ENCODE peak calls at places on chromosomes 7 and 10, in ten cellular contexts. One of them, this sample, is unnamed.

GRCh38 chr10:71388736-71389310 is 7.9 kb upstream of the CDH23 start:
- DNase-seq in stomach: no peak
- DNase-seq in testis: no peak
- DNase-seq in mammary epithelial cell: no peak
- DNase-seq in A549: no peak
- DNase-seq in dorsolateral prefrontal cortex: no peak
- DNase-seq in IMR-90: no peak
- DNase-seq in GM23248: no peak
- DNase-seq in CD8-positive, alpha-beta T cell: no peak
- DNase-seq in left ventricle myocardium inferior: no peak
- DNase-seq in this sample: no peak

GRCh38 chr7:247166-247565 is 42.8 kb upstream of the FOXL3 start:
- DNase-seq in dorsolateral prefrontal cortex: no peak
- DNase-seq in CD8-positive, alpha-beta T cell: no peak
- DNase-seq in testis: no peak
- DNase-seq in mammary epithelial cell: no peak
- DNase-seq in left ventricle myocardium inferior: no peak
- DNase-seq in IMR-90: no peak
- DNase-seq in A549: no peak
- DNase-seq in stomach: no peak
- DNase-seq in GM23248: no peak
- DNase-seq in this sample: no peak

GRCh38 chr7:31192996-31193395 is 140.9 kb downstream of the ADCYAP1R1 start:
- DNase-seq in A549: peak; percentile 61
- DNase-seq in mammary epithelial cell: peak; percentile 52
- DNase-seq in stomach: peak; percentile 73
- DNase-seq in testis: peak; percentile 79
- DNase-seq in GM23248: peak; percentile 71
- DNase-seq in CD8-positive, alpha-beta T cell: no peak
- DNase-seq in IMR-90: peak; percentile 16
- DNase-seq in dorsolateral prefrontal cortex: peak; percentile 65
- DNase-seq in left ventricle myocardium inferior: peak; percentile 53
- DNase-seq in this sample: peak; percentile 25

GRCh38 chr10:99849525-99849924 is 67.1 kb downstream of the ABCC2 start:
- DNase-seq in GM23248: no peak
- DNase-seq in CD8-positive, alpha-beta T cell: no peak
- DNase-seq in testis: no peak
- DNase-seq in left ventricle myocardium inferior: no peak
- DNase-seq in A549: no peak
- DNase-seq in mammary epithelial cell: no peak
- DNase-seq in dorsolateral prefrontal cortex: no peak
- DNase-seq in stomach: no peak
- DNase-seq in IMR-90: no peak
- DNase-seq in this sample: no peak

GRCh38 chr7:50335795-50336754 is 31.6 kb downstream of the IKZF1 start:
- DNase-seq in mammary epithelial cell: no peak
- DNase-seq in GM23248: no peak
- DNase-seq in testis: no peak
- DNase-seq in stomach: no peak
- DNase-seq in left ventricle myocardium inferior: no peak
- DNase-seq in dorsolateral prefrontal cortex: no peak
- DNase-seq in CD8-positive, alpha-beta T cell: peak; percentile 89
- DNase-seq in A549: no peak
- DNase-seq in IMR-90: no peak
- DNase-seq in this sample: no peak

GRCh38 chr7:44466300-44467216 is 23.9 kb downstream of the NUDCD3 start:
- DNase-seq in IMR-90: peak; percentile 76
- DNase-seq in GM23248: peak; percentile 80
- DNase-seq in A549: no peak
- DNase-seq in CD8-positive, alpha-beta T cell: no peak
- DNase-seq in stomach: no peak
- DNase-seq in testis: no peak
- DNase-seq in dorsolateral prefrontal cortex: no peak
- DNase-seq in left ventricle myocardium inferior: no peak
- DNase-seq in mammary epithelial cell: no peak
- DNase-seq in this sample: no peak

GRCh38 chr7:69067397-69067796 is 530.9 kb upstream of the AUTS2 start:
- DNase-seq in stomach: peak; percentile 33
- DNase-seq in dorsolateral prefrontal cortex: no peak
- DNase-seq in mammary epithelial cell: no peak
- DNase-seq in CD8-positive, alpha-beta T cell: no peak
- DNase-seq in A549: no peak
- DNase-seq in IMR-90: no peak
- DNase-seq in GM23248: peak; percentile 1
- DNase-seq in left ventricle myocardium inferior: no peak
- DNase-seq in testis: peak; percentile 80
- DNase-seq in this sample: peak; percentile 46

GRCh38 chr10:8229153-8229552 is 174.7 kb downstream of the GATA3 start:
- DNase-seq in dorsolateral prefrontal cortex: no peak
- DNase-seq in A549: no peak
- DNase-seq in left ventricle myocardium inferior: no peak
- DNase-seq in IMR-90: no peak
- DNase-seq in CD8-positive, alpha-beta T cell: no peak
- DNase-seq in GM23248: no peak
- DNase-seq in testis: no peak
- DNase-seq in stomach: no peak
- DNase-seq in mammary epithelial cell: no peak
- DNase-seq in this sample: no peak

GRCh38 chr10:128035557-128035973 is 90.7 kb downstream of the MKI67 start:
- DNase-seq in CD8-positive, alpha-beta T cell: peak; percentile 48
- DNase-seq in GM23248: peak; percentile 48
- DNase-seq in mammary epithelial cell: peak; percentile 32
- DNase-seq in stomach: peak; percentile 64
- DNase-seq in dorsolateral prefrontal cortex: peak; percentile 45
- DNase-seq in testis: peak; percentile 60
- DNase-seq in IMR-90: no peak
- DNase-seq in A549: peak; percentile 50
- DNase-seq in left ventricle myocardium inferior: peak; percentile 50
- DNase-seq in this sample: no peak

GRCh38 chr10:84375011-84375410 is 46.6 kb downstream of the CCSER2 start:
- DNase-seq in left ventricle myocardium inferior: no peak
- DNase-seq in GM23248: peak; percentile 65
- DNase-seq in CD8-positive, alpha-beta T cell: peak; percentile 39
- DNase-seq in dorsolateral prefrontal cortex: no peak
- DNase-seq in stomach: peak; percentile 41
- DNase-seq in testis: peak; percentile 43
- DNase-seq in mammary epithelial cell: peak; percentile 51
- DNase-seq in IMR-90: peak; percentile 69
- DNase-seq in A549: no peak
- DNase-seq in this sample: no peak

GRCh38 chr10:6578221-6579192 is 1.6 kb downstream of the PRKCQ start:
- DNase-seq in A549: no peak
- DNase-seq in dorsolateral prefrontal cortex: no peak
- DNase-seq in mammary epithelial cell: no peak
- DNase-seq in GM23248: no peak
- DNase-seq in IMR-90: no peak
- DNase-seq in CD8-positive, alpha-beta T cell: peak; percentile 56
- DNase-seq in left ventricle myocardium inferior: no peak
- DNase-seq in stomach: no peak
- DNase-seq in testis: no peak
- DNase-seq in this sample: no peak

GRCh38 chr7:17939670-17940301 is 508 bp downstream of the SNX13 start:
- DNase-seq in mammary epithelial cell: peak; percentile 53
- DNase-seq in IMR-90: peak; percentile 23
- DNase-seq in CD8-positive, alpha-beta T cell: peak; percentile 51
- DNase-seq in GM23248: peak; percentile 80
- DNase-seq in testis: peak; percentile 70
- DNase-seq in dorsolateral prefrontal cortex: peak; percentile 48
- DNase-seq in A549: peak; percentile 50
- DNase-seq in left ventricle myocardium inferior: peak; percentile 35
- DNase-seq in stomach: peak; percentile 54
- DNase-seq in this sample: peak; percentile 72

GRCh38 chr7:150799741-150800575 is at the start of gene TMEM176B:
- DNase-seq in testis: no peak
- DNase-seq in A549: no peak
- DNase-seq in IMR-90: no peak
- DNase-seq in mammary epithelial cell: no peak
- DNase-seq in CD8-positive, alpha-beta T cell: peak; percentile 25
- DNase-seq in stomach: no peak
- DNase-seq in dorsolateral prefrontal cortex: no peak
- DNase-seq in left ventricle myocardium inferior: peak; percentile 55
- DNase-seq in GM23248: no peak
- DNase-seq in this sample: peak; percentile 77

GRCh38 chr7:150801242-150801945 is 825 bp downstream of the TMEM176A start:
- DNase-seq in left ventricle myocardium inferior: no peak
- DNase-seq in stomach: no peak
- DNase-seq in mammary epithelial cell: no peak
- DNase-seq in dorsolateral prefrontal cortex: no peak
- DNase-seq in CD8-positive, alpha-beta T cell: no peak
- DNase-seq in testis: no peak
- DNase-seq in A549: no peak
- DNase-seq in IMR-90: no peak
- DNase-seq in GM23248: no peak
- DNase-seq in this sample: no peak

GRCh38 chr7:150801946-150802771 is 1.6 kb downstream of the TMEM176A start:
- DNase-seq in A549: no peak
- DNase-seq in testis: no peak
- DNase-seq in dorsolateral prefrontal cortex: no peak
- DNase-seq in GM23248: no peak
- DNase-seq in CD8-positive, alpha-beta T cell: no peak
- DNase-seq in mammary epithelial cell: no peak
- DNase-seq in IMR-90: no peak
- DNase-seq in stomach: no peak
- DNase-seq in left ventricle myocardium inferior: no peak
- DNase-seq in this sample: no peak

GRCh38 chr7:150799156-150799555 is 1.0 kb downstream of the TMEM176B start:
- DNase-seq in left ventricle myocardium inferior: no peak
- DNase-seq in GM23248: no peak
- DNase-seq in IMR-90: no peak
- DNase-seq in stomach: no peak
- DNase-seq in dorsolateral prefrontal cortex: no peak
- DNase-seq in mammary epithelial cell: no peak
- DNase-seq in testis: no peak
- DNase-seq in A549: no peak
- DNase-seq in CD8-positive, alpha-beta T cell: no peak
- DNase-seq in this sample: no peak

GRCh38 chr7:150800576-150801241 is at the start of gene TMEM176A:
- DNase-seq in CD8-positive, alpha-beta T cell: no peak
- DNase-seq in IMR-90: no peak
- DNase-seq in testis: no peak
- DNase-seq in A549: no peak
- DNase-seq in stomach: no peak
- DNase-seq in mammary epithelial cell: no peak
- DNase-seq in left ventricle myocardium inferior: no peak
- DNase-seq in dorsolateral prefrontal cortex: no peak
- DNase-seq in GM23248: no peak
- DNase-seq in this sample: peak; percentile 21
- H3K4me3 ChIP-seq in CD8-positive, alpha-beta T cell: peak within 1 kb of the TSS; percentile 48
- H3K4me3 ChIP-seq in IMR-90: peak within 1 kb of the TSS; percentile 21
- H3K4me3 ChIP-seq in testis: peak within 1 kb of the TSS; percentile 54
- H3K4me3 ChIP-seq in A549: no peak within 1 kb of the TSS
- H3K4me3 ChIP-seq in stomach: peak within 1 kb of the TSS; percentile 53
- H3K4me3 ChIP-seq in mammary epithelial cell: no peak within 1 kb of the TSS
- H3K4me3 ChIP-seq in left ventricle myocardium inferior: peak within 1 kb of the TSS; percentile 70
- H3K4me3 ChIP-seq in dorsolateral prefrontal cortex: peak within 1 kb of the TSS; percentile 66
- H3K4me3 ChIP-seq in GM23248: no peak within 1 kb of the TSS
- H3K4me3 ChIP-seq in this sample: peak within 1 kb of the TSS; percentile 44

GRCh38 chr7:46772740-46773139 is 809.2 kb downstream of the TNS3 start:
- DNase-seq in left ventricle myocardium inferior: no peak
- DNase-seq in dorsolateral prefrontal cortex: no peak
- DNase-seq in GM23248: no peak
- DNase-seq in A549: no peak
- DNase-seq in IMR-90: no peak
- DNase-seq in CD8-positive, alpha-beta T cell: no peak
- DNase-seq in testis: peak; percentile 58
- DNase-seq in mammary epithelial cell: no peak
- DNase-seq in stomach: no peak
- DNase-seq in this sample: no peak
- H3K27ac ChIP-seq in left ventricle myocardium inferior: peak overlapping the region; percentile 69
- H3K27ac ChIP-seq in dorsolateral prefrontal cortex: no peak overlapping the region
- H3K27ac ChIP-seq in GM23248: no peak overlapping the region
- H3K27ac ChIP-seq in A549: no peak overlapping the region
- H3K27ac ChIP-seq in IMR-90: no peak overlapping the region
- H3K27ac ChIP-seq in CD8-positive, alpha-beta T cell: no peak overlapping the region
- H3K27ac ChIP-seq in testis: peak overlapping the region; percentile 76
- H3K27ac ChIP-seq in mammary epithelial cell: no peak overlapping the region
- H3K27ac ChIP-seq in stomach: no peak overlapping the region
- H3K27ac ChIP-seq in this sample: no peak overlapping the region

GRCh38 chr7:47581442-47581820 is 480 bp downstream of the TNS3 start:
- DNase-seq in dorsolateral prefrontal cortex: no peak
- DNase-seq in stomach: peak; percentile 49
- DNase-seq in A549: no peak
- DNase-seq in GM23248: peak; percentile 42
- DNase-seq in IMR-90: no peak
- DNase-seq in mammary epithelial cell: no peak
- DNase-seq in left ventricle myocardium inferior: no peak
- DNase-seq in CD8-positive, alpha-beta T cell: no peak
- DNase-seq in testis: peak; percentile 43
- DNase-seq in this sample: no peak

GRCh38 chr7:47578581-47579270 is 3.2 kb downstream of the TNS3 start:
- DNase-seq in A549: no peak
- DNase-seq in testis: no peak
- DNase-seq in mammary epithelial cell: peak; percentile 40
- DNase-seq in IMR-90: peak; percentile 66
- DNase-seq in dorsolateral prefrontal cortex: no peak
- DNase-seq in CD8-positive, alpha-beta T cell: no peak
- DNase-seq in stomach: no peak
- DNase-seq in left ventricle myocardium inferior: no peak
- DNase-seq in GM23248: peak; percentile 85
- DNase-seq in this sample: no peak

GRCh38 chr7:47579458-47579857 is 2.5 kb downstream of the TNS3 start:
- DNase-seq in GM23248: no peak
- DNase-seq in stomach: no peak
- DNase-seq in CD8-positive, alpha-beta T cell: no peak
- DNase-seq in testis: no peak
- DNase-seq in left ventricle myocardium inferior: no peak
- DNase-seq in mammary epithelial cell: no peak
- DNase-seq in A549: no peak
- DNase-seq in IMR-90: no peak
- DNase-seq in dorsolateral prefrontal cortex: no peak
- DNase-seq in this sample: no peak

GRCh38 chr7:47580811-47581331 is 1.0 kb downstream of the TNS3 start:
- DNase-seq in CD8-positive, alpha-beta T cell: no peak
- DNase-seq in dorsolateral prefrontal cortex: no peak
- DNase-seq in stomach: no peak
- DNase-seq in mammary epithelial cell: no peak
- DNase-seq in IMR-90: peak; percentile 37
- DNase-seq in left ventricle myocardium inferior: no peak
- DNase-seq in GM23248: peak; percentile 57
- DNase-seq in A549: no peak
- DNase-seq in testis: peak; percentile 53
- DNase-seq in this sample: no peak

GRCh38 chr7:47580175-47580701 is 1.7 kb downstream of the TNS3 start:
- DNase-seq in left ventricle myocardium inferior: no peak
- DNase-seq in CD8-positive, alpha-beta T cell: no peak
- DNase-seq in GM23248: peak; percentile 36
- DNase-seq in stomach: peak; percentile 74
- DNase-seq in dorsolateral prefrontal cortex: no peak
- DNase-seq in testis: peak; percentile 36
- DNase-seq in mammary epithelial cell: no peak
- DNase-seq in A549: no peak
- DNase-seq in IMR-90: peak; percentile 60
- DNase-seq in this sample: peak; percentile 86
- H3K4me3 ChIP-seq in left ventricle myocardium inferior: peak overlapping the region; percentile 84
- H3K4me3 ChIP-seq in CD8-positive, alpha-beta T cell: no peak overlapping the region
- H3K4me3 ChIP-seq in GM23248: peak overlapping the region; percentile 86
- H3K4me3 ChIP-seq in stomach: peak overlapping the region; percentile 84
- H3K4me3 ChIP-seq in dorsolateral prefrontal cortex: peak overlapping the region; percentile 67
- H3K4me3 ChIP-seq in testis: no peak overlapping the region
- H3K4me3 ChIP-seq in mammary epithelial cell: peak overlapping the region; percentile 80
- H3K4me3 ChIP-seq in A549: peak overlapping the region; percentile 83
- H3K4me3 ChIP-seq in IMR-90: peak overlapping the region; percentile 79
- H3K4me3 ChIP-seq in this sample: no peak overlapping the region

GRCh38 chr7:47241112-47242065 is 340.5 kb downstream of the TNS3 start:
- DNase-seq in CD8-positive, alpha-beta T cell: no peak
- DNase-seq in stomach: no peak
- DNase-seq in A549: no peak
- DNase-seq in testis: no peak
- DNase-seq in left ventricle myocardium inferior: no peak
- DNase-seq in GM23248: no peak
- DNase-seq in mammary epithelial cell: no peak
- DNase-seq in IMR-90: no peak
- DNase-seq in dorsolateral prefrontal cortex: no peak
- DNase-seq in this sample: no peak
- H3K27ac ChIP-seq in CD8-positive, alpha-beta T cell: no peak overlapping the region
- H3K27ac ChIP-seq in stomach: no peak overlapping the region
- H3K27ac ChIP-seq in A549: no peak overlapping the region
- H3K27ac ChIP-seq in testis: no peak overlapping the region
- H3K27ac ChIP-seq in left ventricle myocardium inferior: peak overlapping the region; percentile 65
- H3K27ac ChIP-seq in GM23248: no peak overlapping the region
- H3K27ac ChIP-seq in mammary epithelial cell: no peak overlapping the region
- H3K27ac ChIP-seq in IMR-90: no peak overlapping the region
- H3K27ac ChIP-seq in dorsolateral prefrontal cortex: no peak overlapping the region
- H3K27ac ChIP-seq in this sample: no peak overlapping the region

This sample was measured in pancreas.